ENCODE peak calls at places on chromosomes 12 and 14, in four cellular contexts. W, G, V and S are unnamed samples. For H3K36me3, the result is how much of the 10 kb centered on the place peaks cover.

GRCh38 chr12:131871677-131872076 is 22.7 kb upstream of the ULK1 start:
- DNase-seq in W (no peak), G (no peak), V (no peak), S (no peak)

GRCh38 chr14:99579903-99580570 is 24.0 kb downstream of the CCDC85C start:
- DNase-seq in W (peak), G (peak), V (peak), S (peak)

GRCh38 chr12:20451759-20452158 is 83.4 kb downstream of the PDE3A start:
- DNase-seq in W (no peak), G (no peak), V (no peak), S (no peak)

GRCh38 chr12:13913371-13913770 is 68.0 kb downstream of the GRIN2B start:
- DNase-seq in W (no peak), G (no peak), V (no peak), S (no peak)

GRCh38 chr12:89051065-89051677 is 301.1 kb downstream of the DUSP6 start:
- DNase-seq in W (no peak), G (peak), V (peak), S (peak)

GRCh38 chr12:6540181-6540877 is 6.0 kb downstream of the GAPDH start:
- DNase-seq in W (peak), G (peak), V (peak), S (peak)

GRCh38 chr14:93759781-93760307 is 28.4 kb downstream of the PRIMA1 start:
- DNase-seq in W (no peak), G (no peak), V (no peak), S (no peak)

GRCh38 chr12:133129368-133130037 is 571 bp downstream of the ZNF891 start:
- DNase-seq in W (no peak), G (no peak), V (peak), S (no peak)

GRCh38 chr12:111129149-111129548 is 208.8 kb upstream of the MYL2 start:
- DNase-seq in W (no peak), G (no peak), V (no peak), S (no peak)

GRCh38 chr12:113392988-113393579 is 10.6 kb downstream of the SDS start:
- DNase-seq in W (no peak), G (peak), V (no peak), S (no peak)

GRCh38 chr14:96071561-96071960 is 32.4 kb downstream of the C14orf132 start:
- DNase-seq in W (no peak), G (no peak), V (no peak), S (no peak)

GRCh38 chr14:83849999-83850611 is 1679.8 kb upstream of the FLRT2 start:
- DNase-seq in W (no peak), G (no peak), V (no peak), S (no peak)

GRCh38 chr14:58414845-58415244 is 12.5 kb downstream of the TIMM9 start:
- DNase-seq in W (no peak), G (no peak), V (no peak), S (no peak)

GRCh38 chr14:32077081-32078029 is at the start of gene ARHGAP5:
- DNase-seq in W (no peak), G (peak), V (no peak), S (no peak)

GRCh38 chr12:131290255-131290959 is 336.7 kb downstream of the ADGRD1 start:
- DNase-seq in W (no peak), G (no peak), V (no peak), S (no peak)

GRCh38 chr14:100246809-100247428 is 8.0 kb downstream of the YY1 start:
- DNase-seq in W (no peak), G (peak), V (no peak), S (no peak)

GRCh38 chr12:24955389-24955788 is 6.5 kb upstream of the BCAT1 start:
- DNase-seq in W (no peak), G (no peak), V (no peak), S (no peak)

GRCh38 chr12:88566430-88566829 is 13.8 kb downstream of the KITLG start:
- DNase-seq in W (no peak), G (peak), V (no peak), S (no peak)

DNA sequence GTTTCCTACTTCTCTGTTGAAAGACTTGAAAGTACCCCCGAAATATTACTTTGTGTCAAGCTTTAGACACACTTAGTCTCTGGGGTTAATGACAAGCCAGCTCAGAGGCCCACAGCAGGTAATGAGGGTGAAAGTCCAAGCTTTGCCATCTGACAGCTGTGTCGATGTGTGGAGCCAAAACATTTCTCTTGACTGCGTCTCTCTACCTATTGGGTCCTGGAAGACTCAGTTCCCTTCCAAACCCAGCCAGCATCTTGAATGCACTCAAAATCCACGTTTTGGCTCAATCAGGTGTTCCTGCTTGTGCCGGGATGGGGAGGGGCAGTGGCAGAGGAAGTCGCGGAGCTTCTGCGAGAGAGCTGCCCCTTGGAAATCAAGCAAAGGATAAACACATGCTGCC is 3.2 kb downstream of the PLXNC1 start:
- DNase-seq in W (no peak), G (peak), V (no peak), S (no peak)
- H3K4me3 ChIP-seq in W (no peak), G (no peak), V (no peak), S (no peak)

GRCh38 chr14:77230914-77231313 is 40.1 kb downstream of the NGB start:
- DNase-seq in W (no peak), G (no peak), V (no peak), S (no peak)

GRCh38 chr14:77225254-77225653 is 43.7 kb downstream of the TMEM63C start:
- DNase-seq in W (no peak), G (no peak), V (no peak), S (no peak)

GRCh38 chr14:77222546-77223225 is 41.1 kb downstream of the TMEM63C start:
- DNase-seq in W (no peak), G (no peak), V (no peak), S (no peak)

GRCh38 chr14:77228056-77228455 is 43.0 kb downstream of the NGB start:
- DNase-seq in W (no peak), G (no peak), V (no peak), S (no peak)
- H3K36me3 ChIP-seq in W (under half), G (under half), V (under half), S (under half)

GRCh38 chr12:12899530-12900380 is 8.4 kb downstream of the GPRC5A start:
- DNase-seq in W (no peak), G (no peak), V (no peak), S (peak)
- H3K4me3 ChIP-seq in W (peak), G (no peak), V (no peak), S (no peak)

GRCh38 chr12:95518976-95519375 is 32.3 kb downstream of the USP44 start:
- DNase-seq in W (no peak), G (no peak), V (no peak), S (no peak)

GRCh38 chr12:95511962-95512361 is 38.0 kb downstream of the METAP2 start:
- DNase-seq in W (no peak), G (no peak), V (no peak), S (no peak)

GRCh38 chr12:95513599-95513998 is 37.7 kb downstream of the USP44 start:
- DNase-seq in W (no peak), G (no peak), V (no peak), S (no peak)

GRCh38 chr12:95516757-95517156 is 34.5 kb downstream of the USP44 start:
- DNase-seq in W (no peak), G (no peak), V (no peak), S (no peak)

GRCh38 chr12:95515197-95515596 is 36.1 kb downstream of the USP44 start:
- DNase-seq in W (no peak), G (no peak), V (no peak), S (no peak)
- H3K36me3 ChIP-seq in W (half or more), G (under half), V (under half), S (under half)